ENCODE peak calls at places on chromosomes 3 and 15, in nine cellular contexts. One of them, this sample, is unnamed.

GRCh38 chr3:158456114-158456513 is 114.9 kb upstream of the MLF1 start:
- DNase-seq in adrenal gland: no peak
- DNase-seq in heart left ventricle: no peak
- DNase-seq in uterus: no peak
- DNase-seq in body of pancreas: no peak
- DNase-seq in sigmoid colon: no peak
- DNase-seq in IMR-90: peak; percentile 63
- DNase-seq in transverse colon: no peak
- DNase-seq in gastrocnemius medialis: no peak
- DNase-seq in this sample: no peak

GRCh38 chr15:35309886-35310285 is 224.8 kb upstream of the NANOGP8 start:
- DNase-seq in adrenal gland: no peak
- DNase-seq in heart left ventricle: no peak
- DNase-seq in uterus: no peak
- DNase-seq in body of pancreas: no peak
- DNase-seq in sigmoid colon: no peak
- DNase-seq in IMR-90: peak; percentile 44
- DNase-seq in transverse colon: no peak
- DNase-seq in gastrocnemius medialis: no peak
- DNase-seq in this sample: no peak

GRCh38 chr15:26128611-26129140 is 265.5 kb upstream of the ATP10A start:
- DNase-seq in adrenal gland: no peak
- DNase-seq in heart left ventricle: no peak
- DNase-seq in uterus: no peak
- DNase-seq in body of pancreas: peak; percentile 46
- DNase-seq in sigmoid colon: no peak
- DNase-seq in IMR-90: no peak
- DNase-seq in transverse colon: no peak
- DNase-seq in gastrocnemius medialis: no peak
- DNase-seq in this sample: no peak

GRCh38 chr3:22231061-22231460 is 480.1 kb upstream of the ZNF385D start:
- DNase-seq in adrenal gland: no peak
- DNase-seq in heart left ventricle: no peak
- DNase-seq in uterus: no peak
- DNase-seq in body of pancreas: no peak
- DNase-seq in sigmoid colon: no peak
- DNase-seq in IMR-90: no peak
- DNase-seq in transverse colon: no peak
- DNase-seq in gastrocnemius medialis: no peak
- DNase-seq in this sample: no peak

GRCh38 chr15:78109156-78109555 is 16.8 kb downstream of the SH2D7 start:
- DNase-seq in adrenal gland: no peak
- DNase-seq in heart left ventricle: no peak
- DNase-seq in uterus: no peak
- DNase-seq in body of pancreas: no peak
- DNase-seq in sigmoid colon: peak; percentile 48
- DNase-seq in IMR-90: no peak
- DNase-seq in transverse colon: peak; percentile 7
- DNase-seq in gastrocnemius medialis: no peak
- DNase-seq in this sample: no peak

GRCh38 chr15:78660584-78660983 is 19.6 kb upstream of the CHRNB4 start:
- DNase-seq in adrenal gland: no peak
- DNase-seq in heart left ventricle: no peak
- DNase-seq in uterus: no peak
- DNase-seq in body of pancreas: no peak
- DNase-seq in sigmoid colon: no peak
- DNase-seq in IMR-90: no peak
- DNase-seq in transverse colon: no peak
- DNase-seq in gastrocnemius medialis: no peak
- DNase-seq in this sample: no peak

GRCh38 chr3:62558549-62559112 is 185.3 kb upstream of the FEZF2 start:
- DNase-seq in adrenal gland: no peak
- DNase-seq in heart left ventricle: no peak
- DNase-seq in uterus: no peak
- DNase-seq in body of pancreas: no peak
- DNase-seq in sigmoid colon: no peak
- DNase-seq in IMR-90: peak; percentile 13
- DNase-seq in transverse colon: no peak
- DNase-seq in gastrocnemius medialis: no peak
- DNase-seq in this sample: no peak

GRCh38 chr3:192597511-192597910 is 129.8 kb downstream of the FGF12 start:
- DNase-seq in adrenal gland: no peak
- DNase-seq in heart left ventricle: no peak
- DNase-seq in uterus: no peak
- DNase-seq in body of pancreas: no peak
- DNase-seq in sigmoid colon: no peak
- DNase-seq in IMR-90: no peak
- DNase-seq in transverse colon: no peak
- DNase-seq in gastrocnemius medialis: no peak
- DNase-seq in this sample: no peak

GRCh38 chr3:150251187-150251592 is 156.9 kb upstream of the TSC22D2 start:
- DNase-seq in adrenal gland: no peak
- DNase-seq in heart left ventricle: no peak
- DNase-seq in uterus: no peak
- DNase-seq in body of pancreas: no peak
- DNase-seq in sigmoid colon: no peak
- DNase-seq in IMR-90: no peak
- DNase-seq in transverse colon: no peak
- DNase-seq in gastrocnemius medialis: no peak
- DNase-seq in this sample: no peak
- TF ChIP-seq POLR2A in adrenal gland: no peak
- TF ChIP-seq POLR2A in heart left ventricle: no peak
- TF ChIP-seq POLR2A in uterus: no peak
- TF ChIP-seq POLR2A in body of pancreas: no peak
- TF ChIP-seq POLR2A in sigmoid colon: no peak
- TF ChIP-seq POLR2A in IMR-90: no peak
- TF ChIP-seq POLR2A in transverse colon: no peak
- TF ChIP-seq POLR2A in gastrocnemius medialis: no peak
- TF ChIP-seq POLR2A in this sample: no peak

GRCh38 chr3:119676020-119676419 is 1.2 kb downstream of the COX17 start:
- DNase-seq in adrenal gland: no peak
- DNase-seq in heart left ventricle: no peak
- DNase-seq in uterus: no peak
- DNase-seq in body of pancreas: no peak
- DNase-seq in sigmoid colon: no peak
- DNase-seq in IMR-90: no peak
- DNase-seq in transverse colon: no peak
- DNase-seq in gastrocnemius medialis: no peak
- DNase-seq in this sample: no peak

GRCh38 chr3:119679874-119680273 is 2.7 kb upstream of the COX17 start:
- DNase-seq in adrenal gland: no peak
- DNase-seq in heart left ventricle: no peak
- DNase-seq in uterus: no peak
- DNase-seq in body of pancreas: no peak
- DNase-seq in sigmoid colon: no peak
- DNase-seq in IMR-90: no peak
- DNase-seq in transverse colon: no peak
- DNase-seq in gastrocnemius medialis: no peak
- DNase-seq in this sample: no peak

GRCh38 chr3:119677641-119677934 is 382 bp upstream of the COX17 start:
- DNase-seq in adrenal gland: no peak
- DNase-seq in heart left ventricle: no peak
- DNase-seq in uterus: no peak
- DNase-seq in body of pancreas: no peak
- DNase-seq in sigmoid colon: no peak
- DNase-seq in IMR-90: no peak
- DNase-seq in transverse colon: no peak
- DNase-seq in gastrocnemius medialis: no peak
- DNase-seq in this sample: no peak

GRCh38 chr3:119676771-119677640 is at the start of gene COX17:
- DNase-seq in adrenal gland: peak; percentile 96
- DNase-seq in heart left ventricle: peak; percentile 96
- DNase-seq in uterus: peak; percentile 93
- DNase-seq in body of pancreas: peak; percentile 98
- DNase-seq in sigmoid colon: peak; percentile 98
- DNase-seq in IMR-90: peak; percentile 94
- DNase-seq in transverse colon: peak; percentile 98
- DNase-seq in gastrocnemius medialis: peak; percentile 94
- DNase-seq in this sample: peak; percentile 87

DNA sequence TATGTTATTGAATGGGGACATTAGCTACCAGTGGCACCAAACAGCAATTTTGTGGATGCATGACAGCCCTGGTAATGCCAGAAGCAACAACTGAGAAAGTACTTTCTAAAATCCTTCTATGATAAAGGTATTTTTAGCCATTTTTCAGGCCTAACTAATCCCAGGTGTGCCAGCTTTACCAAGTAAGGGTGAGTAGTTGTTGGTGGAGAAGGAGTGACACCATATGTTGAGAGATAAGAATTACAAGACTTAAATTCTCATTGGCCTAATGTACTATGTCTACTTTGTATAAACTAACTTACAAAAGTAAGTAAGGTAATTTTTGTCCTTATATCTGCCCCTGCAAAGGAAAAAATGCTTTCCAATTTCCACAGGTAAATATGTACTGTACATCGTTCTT is 4.1 kb upstream of the COX17 start:
- DNase-seq in adrenal gland: no peak
- DNase-seq in heart left ventricle: no peak
- DNase-seq in uterus: no peak
- DNase-seq in body of pancreas: no peak
- DNase-seq in sigmoid colon: no peak
- DNase-seq in IMR-90: peak; percentile 58
- DNase-seq in transverse colon: no peak
- DNase-seq in gastrocnemius medialis: no peak
- DNase-seq in this sample: no peak
- TF ChIP-seq CTCF in adrenal gland: peak; percentile 56
- TF ChIP-seq CTCF in heart left ventricle: peak; percentile 51
- TF ChIP-seq CTCF in uterus: peak; percentile 30
- TF ChIP-seq CTCF in body of pancreas: peak; percentile 43
- TF ChIP-seq CTCF in sigmoid colon: peak; percentile 12
- TF ChIP-seq CTCF in IMR-90: peak; percentile 74
- TF ChIP-seq CTCF in transverse colon: peak; percentile 39
- TF ChIP-seq CTCF in gastrocnemius medialis: peak; percentile 59
- TF ChIP-seq CTCF in this sample: peak; percentile 9

GRCh38 chr15:92817339-92817886 is 82.7 kb upstream of the CHD2 start:
- DNase-seq in adrenal gland: peak; percentile 13
- DNase-seq in heart left ventricle: no peak
- DNase-seq in uterus: no peak
- DNase-seq in body of pancreas: no peak
- DNase-seq in sigmoid colon: no peak
- DNase-seq in IMR-90: no peak
- DNase-seq in transverse colon: no peak
- DNase-seq in gastrocnemius medialis: no peak
- DNase-seq in this sample: no peak
- H3K4me1 ChIP-seq in adrenal gland: peaks cover 30% of the 10 kb centered on the region
- H3K4me1 ChIP-seq in heart left ventricle: peaks cover 8% of the 10 kb centered on the region
- H3K4me1 ChIP-seq in uterus: no peaks in the 10 kb centered on the region
- H3K4me1 ChIP-seq in body of pancreas: peaks cover 45% of the 10 kb centered on the region
- H3K4me1 ChIP-seq in sigmoid colon: peaks cover 18% of the 10 kb centered on the region
- H3K4me1 ChIP-seq in IMR-90: peaks cover 12% of the 10 kb centered on the region
- H3K4me1 ChIP-seq in transverse colon: peaks cover 56% of the 10 kb centered on the region
- H3K4me1 ChIP-seq in gastrocnemius medialis: peaks cover 12% of the 10 kb centered on the region
- H3K4me1 ChIP-seq in this sample: no peaks in the 10 kb centered on the region

DNA sequence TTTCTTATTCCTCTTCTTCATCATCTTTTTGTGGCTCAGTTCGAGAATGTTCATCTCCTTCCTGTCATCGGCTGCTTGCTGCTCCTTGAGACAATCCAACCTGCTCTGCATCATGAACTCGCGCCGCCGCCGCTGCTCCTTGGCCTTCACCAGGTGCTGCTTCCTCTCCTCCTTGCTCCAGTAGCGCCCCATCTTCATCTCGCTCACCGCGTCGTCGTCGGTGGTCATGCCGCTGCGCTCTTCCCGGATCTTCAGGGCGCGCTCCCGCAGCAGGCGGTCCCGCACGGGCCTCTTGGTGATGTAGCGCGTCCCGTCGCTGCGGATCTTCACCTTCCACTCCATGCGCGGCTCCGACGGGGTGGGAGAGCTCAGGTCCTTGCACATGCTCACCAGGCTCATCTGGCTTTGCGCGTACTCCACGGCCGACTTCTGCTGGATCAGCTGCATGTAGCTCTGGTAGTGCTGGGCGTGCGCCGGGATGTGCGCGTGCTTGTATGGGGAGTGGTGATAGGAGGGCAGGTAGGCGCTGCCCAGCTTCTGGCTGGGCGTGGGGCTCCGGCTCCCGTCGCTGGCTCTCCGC is 241.2 kb downstream of the PDZRN3 start:
- DNase-seq in adrenal gland: no peak
- DNase-seq in heart left ventricle: no peak
- DNase-seq in uterus: no peak
- DNase-seq in body of pancreas: no peak
- DNase-seq in sigmoid colon: no peak
- DNase-seq in IMR-90: no peak
- DNase-seq in transverse colon: no peak
- DNase-seq in gastrocnemius medialis: no peak
- DNase-seq in this sample: no peak
- TF ChIP-seq POLR2A in adrenal gland: no peak
- TF ChIP-seq POLR2A in heart left ventricle: no peak
- TF ChIP-seq POLR2A in uterus: no peak
- TF ChIP-seq POLR2A in body of pancreas: no peak
- TF ChIP-seq POLR2A in sigmoid colon: no peak
- TF ChIP-seq POLR2A in IMR-90: no peak
- TF ChIP-seq POLR2A in transverse colon: no peak
- TF ChIP-seq POLR2A in gastrocnemius medialis: no peak
- TF ChIP-seq POLR2A in this sample: no peak

DNA sequence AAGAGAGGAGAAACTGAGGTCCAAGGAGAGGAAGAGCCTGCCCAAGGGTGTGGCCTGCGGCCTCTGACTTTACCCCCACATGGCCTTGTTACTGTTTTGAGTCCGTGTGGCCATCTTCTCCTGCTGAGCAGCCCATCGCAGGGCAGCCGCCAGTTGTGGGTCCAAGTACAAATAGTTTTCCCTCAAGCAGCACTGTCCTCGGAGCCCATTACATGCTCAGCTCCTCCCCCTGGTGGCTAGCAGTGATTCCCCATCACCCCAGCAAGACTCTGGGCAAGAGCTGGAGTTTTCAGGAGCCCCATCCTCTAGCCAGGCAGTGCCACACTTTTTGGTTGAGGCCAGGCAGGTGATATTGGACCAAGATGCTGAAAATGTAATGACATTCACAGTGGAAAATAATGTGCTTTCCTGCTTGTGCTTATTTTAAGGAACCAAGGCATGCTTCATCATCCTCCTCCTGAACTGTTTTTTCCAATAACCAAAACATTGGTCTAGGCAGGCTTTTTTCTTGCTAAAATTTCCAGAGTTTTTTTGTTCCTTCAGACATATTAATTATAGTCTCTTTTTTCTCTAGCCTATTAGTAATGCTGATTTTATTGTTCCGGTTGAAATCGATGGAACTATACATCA is 23.2 kb upstream of the VILL start:
- DNase-seq in adrenal gland: peak; percentile 72
- DNase-seq in heart left ventricle: peak; percentile 73
- DNase-seq in uterus: peak; percentile 64
- DNase-seq in body of pancreas: peak; percentile 69
- DNase-seq in sigmoid colon: peak; percentile 82
- DNase-seq in IMR-90: peak; percentile 65
- DNase-seq in transverse colon: peak; percentile 82
- DNase-seq in gastrocnemius medialis: no peak
- DNase-seq in this sample: peak; percentile 80
- TF ChIP-seq CTCF in adrenal gland: peak; percentile 85
- TF ChIP-seq CTCF in heart left ventricle: peak; percentile 72
- TF ChIP-seq CTCF in uterus: peak; percentile 78
- TF ChIP-seq CTCF in body of pancreas: peak; percentile 77
- TF ChIP-seq CTCF in sigmoid colon: peak; percentile 82
- TF ChIP-seq CTCF in IMR-90: peak; percentile 85
- TF ChIP-seq CTCF in transverse colon: peak; percentile 79
- TF ChIP-seq CTCF in gastrocnemius medialis: peak; percentile 37
- TF ChIP-seq CTCF in this sample: peak; percentile 89

GRCh38 chr3:129769616-129770015 is 123.9 kb downstream of the TMCC1 start:
- DNase-seq in adrenal gland: no peak
- DNase-seq in heart left ventricle: no peak
- DNase-seq in uterus: no peak
- DNase-seq in body of pancreas: no peak
- DNase-seq in sigmoid colon: no peak
- DNase-seq in IMR-90: no peak
- DNase-seq in transverse colon: no peak
- DNase-seq in gastrocnemius medialis: no peak
- DNase-seq in this sample: no peak
- H3K4me1 ChIP-seq in adrenal gland: peaks cover 10% of the 10 kb centered on the region
- H3K4me1 ChIP-seq in heart left ventricle: no peaks in the 10 kb centered on the region
- H3K4me1 ChIP-seq in uterus: no peaks in the 10 kb centered on the region
- H3K4me1 ChIP-seq in body of pancreas: no peaks in the 10 kb centered on the region
- H3K4me1 ChIP-seq in sigmoid colon: no peaks in the 10 kb centered on the region
- H3K4me1 ChIP-seq in IMR-90: peaks cover 1% of the 10 kb centered on the region
- H3K4me1 ChIP-seq in transverse colon: peaks cover 6% of the 10 kb centered on the region
- H3K4me1 ChIP-seq in gastrocnemius medialis: no peaks in the 10 kb centered on the region
- H3K4me1 ChIP-seq in this sample: peaks cover 10% of the 10 kb centered on the region

This sample was measured in tibial nerve.